ENCODE peak calls at places on chromosomes 13 and 19, in seven cellular contexts. One of them, this sample, is unnamed.

GRCh38 chr13:51806571-51806970 is 2.6 kb upstream of the DHRS12 start:
- DNase-seq in stimulated activated CD4-positive, alpha-beta T cell treated with anti-CD3 and anti-CD28 coated beads, Interleukin-2, amount 100 ng/mL, for 48 hours: no peak
- DNase-seq in iris pigment epithelial cell: peak
- DNase-seq in AG09319: no peak
- DNase-seq in AG04450: no peak
- DNase-seq in stimulated activated CD8-positive, alpha-beta memory T cell treated with anti-CD3 and anti-CD28 coated beads, Interleukin-4, amount 100 ng/mL, for 1 hour: no peak
- DNase-seq in progenitor cell of endocrine pancreas: no peak
- DNase-seq in this sample: no peak

GRCh38 chr13:24746618-24747247 is 17.2 kb upstream of the RNF17 start:
- DNase-seq in stimulated activated CD4-positive, alpha-beta T cell treated with anti-CD3 and anti-CD28 coated beads, Interleukin-2, amount 100 ng/mL, for 48 hours: no peak
- DNase-seq in iris pigment epithelial cell: peak
- DNase-seq in AG09319: no peak
- DNase-seq in AG04450: no peak
- DNase-seq in stimulated activated CD8-positive, alpha-beta memory T cell treated with anti-CD3 and anti-CD28 coated beads, Interleukin-4, amount 100 ng/mL, for 1 hour: no peak
- DNase-seq in progenitor cell of endocrine pancreas: peak
- DNase-seq in this sample: no peak

GRCh38 chr13:24280722-24281121 is 28.7 kb upstream of the C1QTNF9 start:
- DNase-seq in stimulated activated CD4-positive, alpha-beta T cell treated with anti-CD3 and anti-CD28 coated beads, Interleukin-2, amount 100 ng/mL, for 48 hours: no peak
- DNase-seq in iris pigment epithelial cell: no peak
- DNase-seq in AG09319: no peak
- DNase-seq in AG04450: no peak
- DNase-seq in stimulated activated CD8-positive, alpha-beta memory T cell treated with anti-CD3 and anti-CD28 coated beads, Interleukin-4, amount 100 ng/mL, for 1 hour: no peak
- DNase-seq in progenitor cell of endocrine pancreas: no peak
- DNase-seq in this sample: no peak

GRCh38 chr19:8336665-8337064 is 6.4 kb downstream of the KANK3 start:
- DNase-seq in stimulated activated CD4-positive, alpha-beta T cell treated with anti-CD3 and anti-CD28 coated beads, Interleukin-2, amount 100 ng/mL, for 48 hours: no peak
- DNase-seq in iris pigment epithelial cell: no peak
- DNase-seq in AG09319: no peak
- DNase-seq in AG04450: no peak
- DNase-seq in stimulated activated CD8-positive, alpha-beta memory T cell treated with anti-CD3 and anti-CD28 coated beads, Interleukin-4, amount 100 ng/mL, for 1 hour: no peak
- DNase-seq in progenitor cell of endocrine pancreas: no peak
- DNase-seq in this sample: no peak

GRCh38 chr13:74191036-74191809 is 57.0 kb upstream of the KLF12 start:
- DNase-seq in stimulated activated CD4-positive, alpha-beta T cell treated with anti-CD3 and anti-CD28 coated beads, Interleukin-2, amount 100 ng/mL, for 48 hours: no peak
- DNase-seq in iris pigment epithelial cell: peak
- DNase-seq in AG09319: no peak
- DNase-seq in AG04450: no peak
- DNase-seq in stimulated activated CD8-positive, alpha-beta memory T cell treated with anti-CD3 and anti-CD28 coated beads, Interleukin-4, amount 100 ng/mL, for 1 hour: no peak
- DNase-seq in progenitor cell of endocrine pancreas: no peak
- DNase-seq in this sample: no peak

GRCh38 chr13:36101157-36101556 is 30.0 kb downstream of the DCLK1 start:
- DNase-seq in stimulated activated CD4-positive, alpha-beta T cell treated with anti-CD3 and anti-CD28 coated beads, Interleukin-2, amount 100 ng/mL, for 48 hours: no peak
- DNase-seq in iris pigment epithelial cell: no peak
- DNase-seq in AG09319: no peak
- DNase-seq in AG04450: no peak
- DNase-seq in stimulated activated CD8-positive, alpha-beta memory T cell treated with anti-CD3 and anti-CD28 coated beads, Interleukin-4, amount 100 ng/mL, for 1 hour: no peak
- DNase-seq in progenitor cell of endocrine pancreas: no peak
- DNase-seq in this sample: no peak

GRCh38 chr13:105462981-105463380 is 1072.5 kb downstream of the EFNB2 start:
- DNase-seq in stimulated activated CD4-positive, alpha-beta T cell treated with anti-CD3 and anti-CD28 coated beads, Interleukin-2, amount 100 ng/mL, for 48 hours: no peak
- DNase-seq in iris pigment epithelial cell: peak
- DNase-seq in AG09319: no peak
- DNase-seq in AG04450: no peak
- DNase-seq in stimulated activated CD8-positive, alpha-beta memory T cell treated with anti-CD3 and anti-CD28 coated beads, Interleukin-4, amount 100 ng/mL, for 1 hour: no peak
- DNase-seq in progenitor cell of endocrine pancreas: no peak
- DNase-seq in this sample: no peak

GRCh38 chr13:23851106-23851505 is 38.1 kb downstream of the MIPEP start:
- DNase-seq in stimulated activated CD4-positive, alpha-beta T cell treated with anti-CD3 and anti-CD28 coated beads, Interleukin-2, amount 100 ng/mL, for 48 hours: no peak
- DNase-seq in iris pigment epithelial cell: peak
- DNase-seq in AG09319: no peak
- DNase-seq in AG04450: no peak
- DNase-seq in stimulated activated CD8-positive, alpha-beta memory T cell treated with anti-CD3 and anti-CD28 coated beads, Interleukin-4, amount 100 ng/mL, for 1 hour: no peak
- DNase-seq in progenitor cell of endocrine pancreas: no peak
- DNase-seq in this sample: no peak

GRCh38 chr13:61727714-61728275 is 312.1 kb upstream of the PCDH20 start:
- DNase-seq in stimulated activated CD4-positive, alpha-beta T cell treated with anti-CD3 and anti-CD28 coated beads, Interleukin-2, amount 100 ng/mL, for 48 hours: no peak
- DNase-seq in iris pigment epithelial cell: peak
- DNase-seq in AG09319: no peak
- DNase-seq in AG04450: no peak
- DNase-seq in stimulated activated CD8-positive, alpha-beta memory T cell treated with anti-CD3 and anti-CD28 coated beads, Interleukin-4, amount 100 ng/mL, for 1 hour: no peak
- DNase-seq in progenitor cell of endocrine pancreas: no peak
- DNase-seq in this sample: peak

GRCh38 chr13:113995051-113995601 is 21.2 kb upstream of the C13orf46 start:
- DNase-seq in stimulated activated CD4-positive, alpha-beta T cell treated with anti-CD3 and anti-CD28 coated beads, Interleukin-2, amount 100 ng/mL, for 48 hours: no peak
- DNase-seq in iris pigment epithelial cell: no peak
- DNase-seq in AG09319: no peak
- DNase-seq in AG04450: no peak
- DNase-seq in stimulated activated CD8-positive, alpha-beta memory T cell treated with anti-CD3 and anti-CD28 coated beads, Interleukin-4, amount 100 ng/mL, for 1 hour: no peak
- DNase-seq in progenitor cell of endocrine pancreas: no peak
- DNase-seq in this sample: no peak

GRCh38 chr19:21352830-21353229 is 6.0 kb upstream of the ZNF738 start:
- DNase-seq in stimulated activated CD4-positive, alpha-beta T cell treated with anti-CD3 and anti-CD28 coated beads, Interleukin-2, amount 100 ng/mL, for 48 hours: no peak
- DNase-seq in iris pigment epithelial cell: no peak
- DNase-seq in AG09319: no peak
- DNase-seq in AG04450: no peak
- DNase-seq in stimulated activated CD8-positive, alpha-beta memory T cell treated with anti-CD3 and anti-CD28 coated beads, Interleukin-4, amount 100 ng/mL, for 1 hour: no peak
- DNase-seq in progenitor cell of endocrine pancreas: no peak
- DNase-seq in this sample: no peak